ENCODE peak calls at places on chromosomes 5 and 9, in nine cellular contexts. I, H, T, O, M, K, G, B and L are unnamed samples.

GRCh38 chr5:947626-948471 is 55.2 kb downstream of the TRIP13 start:
- DNase-seq in I (no peak), H (no peak), T (no peak), O (no peak), M (no peak), K (no peak), G (no peak), B (no peak), L (no peak)

GRCh38 chr9:89454498-89455355 is 43.2 kb downstream of the SEMA4D start:
- DNase-seq in I (no peak), H (no peak), T (no peak), O (no peak), M (no peak), K (no peak), G (no peak), B (no peak), L (no peak)

GRCh38 chr9:109427886-109428285 is 70.2 kb downstream of the PTPN3 start:
- DNase-seq in I (no peak), H (no peak), T (no peak), O (no peak), M (no peak), K (no peak), G (no peak), B (no peak), L (no peak)

GRCh38 chr5:67957374-67957773 is 258.2 kb upstream of the PIK3R1 start:
- DNase-seq in I (no peak), H (no peak), T (no peak), O (no peak), M (no peak), K (no peak), G (no peak), B (no peak), L (peak)

GRCh38 chr9:106846847-106847246 is 16.1 kb upstream of the ZNF462 start:
- DNase-seq in I (no peak), H (no peak), T (no peak), O (peak), M (no peak), K (peak), G (no peak), B (no peak), L (no peak)

GRCh38 chr9:38619556-38620447 is 594 bp downstream of the ANKRD18A start:
- DNase-seq in I (peak), H (peak), T (no peak), O (peak), M (peak), K (no peak), G (no peak), B (peak), L (peak)

GRCh38 chr5:10432059-10433008 is 9.3 kb upstream of the ROPN1L start:
- DNase-seq in I (no peak), H (no peak), T (no peak), O (no peak), M (no peak), K (no peak), G (no peak), B (no peak), L (no peak)

GRCh38 chr5:99600952-99601351 is 672.1 kb upstream of the CHD1 start:
- DNase-seq in I (no peak), H (no peak), T (no peak), O (no peak), M (no peak), K (no peak), G (no peak), B (no peak), L (no peak)

GRCh38 chr5:102138243-102138653 is 157.8 kb downstream of the SLCO4C1 start:
- DNase-seq in I (peak), H (no peak), T (no peak), O (no peak), M (peak), K (no peak), G (no peak), B (peak), L (no peak)

GRCh38 chr5:158320178-158320674 is 461.3 kb upstream of the CLINT1 start:
- DNase-seq in I (no peak), H (no peak), T (no peak), O (no peak), M (no peak), K (no peak), G (no peak), B (no peak), L (no peak)

GRCh38 chr9:122941560-122942234 is 877 bp downstream of the RABGAP1 start:
- DNase-seq in I (peak), H (peak), T (no peak), O (peak), M (peak), K (peak), G (no peak), B (peak), L (no peak)

GRCh38 chr5:127316013-127316412 is 25.4 kb downstream of the MEGF10 start:
- DNase-seq in I (peak), H (no peak), T (no peak), O (no peak), M (peak), K (no peak), G (no peak), B (no peak), L (no peak)

GRCh38 chr5:129063483-129064136 is 30.9 kb upstream of the ISOC1 start:
- DNase-seq in I (no peak), H (no peak), T (no peak), O (no peak), M (peak), K (no peak), G (peak), B (no peak), L (no peak)

GRCh38 chr5:94900006-94900505 is 281.6 kb downstream of the SLF1 start:
- DNase-seq in I (no peak), H (no peak), T (no peak), O (no peak), M (no peak), K (no peak), G (no peak), B (no peak), L (no peak)

GRCh38 chr9:5951686-5952211 is 61.1 kb downstream of the MLANA start:
- DNase-seq in I (no peak), H (no peak), T (no peak), O (peak), M (no peak), K (peak), G (no peak), B (no peak), L (no peak)

GRCh38 chr5:73823508-73823925 is 197.5 kb downstream of the ARHGEF28 start:
- DNase-seq in I (no peak), H (no peak), T (no peak), O (peak), M (peak), K (no peak), G (no peak), B (peak), L (peak)

GRCh38 chr9:124035001-124035650 is 23.6 kb downstream of the LHX2 start:
- DNase-seq in I (no peak), H (no peak), T (no peak), O (no peak), M (no peak), K (peak), G (no peak), B (no peak), L (no peak)

GRCh38 chr5:963673-964531 is 44.7 kb upstream of the NKD2 start:
- DNase-seq in I (no peak), H (peak), T (peak), O (no peak), M (peak), K (peak), G (peak), B (no peak), L (no peak)

GRCh38 chr5:10702040-10702629 is 58.9 kb downstream of the DAP start:
- DNase-seq in I (no peak), H (no peak), T (no peak), O (peak), M (peak), K (peak), G (no peak), B (no peak), L (peak)

GRCh38 chr9:76610009-76610352 is 151.0 kb downstream of the GCNT1 start:
- DNase-seq in I (no peak), H (peak), T (peak), O (no peak), M (peak), K (peak), G (peak), B (no peak), L (peak)

GRCh38 chr5:127400946-127401670 is 110.5 kb downstream of the MEGF10 start:
- DNase-seq in I (no peak), H (no peak), T (no peak), O (no peak), M (no peak), K (no peak), G (no peak), B (no peak), L (no peak)

GRCh38 chr9:76803083-76803482 is 38.8 kb downstream of the PCA3 start:
- DNase-seq in I (no peak), H (no peak), T (no peak), O (no peak), M (no peak), K (no peak), G (no peak), B (no peak), L (no peak)

GRCh38 chr9:104815851-104816565 is 52.1 kb downstream of the NIPSNAP3B start:
- DNase-seq in I (no peak), H (no peak), T (no peak), O (no peak), M (no peak), K (no peak), G (no peak), B (no peak), L (no peak)

GRCh38 chr5:173720341-173721258 is 104.2 kb upstream of the BOD1 start:
- DNase-seq in I (no peak), H (no peak), T (no peak), O (no peak), M (no peak), K (no peak), G (no peak), B (no peak), L (no peak)

GRCh38 chr9:137438591-137439157 is 2.5 kb downstream of the ENTPD8 start:
- DNase-seq in I (no peak), H (no peak), T (no peak), O (no peak), M (no peak), K (no peak), G (no peak), B (no peak), L (no peak)

GRCh38 chr5:128881609-128882008 is 83.7 kb upstream of the SLC27A6 start:
- DNase-seq in I (no peak), H (no peak), T (no peak), O (no peak), M (peak), K (no peak), G (no peak), B (no peak), L (no peak)

GRCh38 chr5:57953830-57954229 is 471.2 kb upstream of the ACTBL2 start:
- DNase-seq in I (no peak), H (no peak), T (no peak), O (no peak), M (no peak), K (no peak), G (no peak), B (no peak), L (no peak)

GRCh38 chr9:108151161-108151586 is 661.6 kb upstream of the KLF4 start:
- DNase-seq in I (no peak), H (no peak), T (peak), O (peak), M (no peak), K (no peak), G (peak), B (no peak), L (no peak)

GRCh38 chr9:117555964-117556629 is 141.2 kb upstream of the ASTN2 start:
- DNase-seq in I (peak), H (peak), T (peak), O (peak), M (peak), K (no peak), G (peak), B (peak), L (peak)

GRCh38 chr5:153749941-153750340 is 259.5 kb downstream of the GRIA1 start:
- DNase-seq in I (no peak), H (no peak), T (no peak), O (no peak), M (peak), K (peak), G (no peak), B (no peak), L (no peak)

GRCh38 chr9:89433826-89434225 is 64.1 kb downstream of the SEMA4D start:
- DNase-seq in I (no peak), H (no peak), T (no peak), O (no peak), M (no peak), K (peak), G (no peak), B (no peak), L (no peak)

GRCh38 chr9:126532019-126532462 is 81.7 kb upstream of the LMX1B start:
- DNase-seq in I (no peak), H (peak), T (peak), O (no peak), M (no peak), K (peak), G (peak), B (no peak), L (no peak)

GRCh38 chr5:82386576-82386975 is 108.4 kb upstream of the RPS23 start:
- DNase-seq in I (no peak), H (no peak), T (no peak), O (no peak), M (no peak), K (no peak), G (no peak), B (no peak), L (no peak)

GRCh38 chr9:95808001-95808400 is 67.5 kb upstream of the ERCC6L2 start:
- DNase-seq in I (no peak), H (no peak), T (no peak), O (no peak), M (no peak), K (no peak), G (no peak), B (no peak), L (no peak)

GRCh38 chr5:173689713-173690360 is 73.4 kb upstream of the BOD1 start:
- DNase-seq in I (peak), H (no peak), T (no peak), O (no peak), M (no peak), K (no peak), G (peak), B (peak), L (peak)

GRCh38 chr5:166338801-166339200 is 1952.6 kb upstream of the WWC1 start:
- DNase-seq in I (no peak), H (no peak), T (no peak), O (no peak), M (no peak), K (no peak), G (no peak), B (no peak), L (no peak)

GRCh38 chr5:90000351-90000750 is 409.2 kb downstream of the CETN3 start:
- DNase-seq in I (no peak), H (no peak), T (no peak), O (no peak), M (no peak), K (no peak), G (no peak), B (no peak), L (no peak)

GRCh38 chr5:42552597-42552996 is 129.4 kb downstream of the GHR start:
- DNase-seq in I (no peak), H (no peak), T (no peak), O (no peak), M (no peak), K (no peak), G (no peak), B (no peak), L (no peak)

GRCh38 chr9:122186301-122186700 is 26.6 kb downstream of the MORN5 start:
- DNase-seq in I (peak), H (no peak), T (no peak), O (no peak), M (no peak), K (peak), G (no peak), B (peak), L (no peak)

GRCh38 chr9:130268521-130269131 is 3.1 kb downstream of the HMCN2 start:
- DNase-seq in I (no peak), H (peak), T (no peak), O (no peak), M (no peak), K (no peak), G (no peak), B (no peak), L (no peak)
- H3K4me3 ChIP-seq in I (no peak), H (no peak), T (peak), O (no peak), M (no peak), K (no peak), G (no peak), B (no peak), L (no peak)

GRCh38 chr9:92245005-92245797 is 48.3 kb downstream of the IARS1 start:
- DNase-seq in I (no peak), H (no peak), T (no peak), O (peak), M (no peak), K (no peak), G (no peak), B (no peak), L (peak)
- H3K4me3 ChIP-seq in I (no peak), H (no peak), T (no peak), O (no peak), M (no peak), K (peak), G (no peak), B (no peak), L (no peak)

DNA sequence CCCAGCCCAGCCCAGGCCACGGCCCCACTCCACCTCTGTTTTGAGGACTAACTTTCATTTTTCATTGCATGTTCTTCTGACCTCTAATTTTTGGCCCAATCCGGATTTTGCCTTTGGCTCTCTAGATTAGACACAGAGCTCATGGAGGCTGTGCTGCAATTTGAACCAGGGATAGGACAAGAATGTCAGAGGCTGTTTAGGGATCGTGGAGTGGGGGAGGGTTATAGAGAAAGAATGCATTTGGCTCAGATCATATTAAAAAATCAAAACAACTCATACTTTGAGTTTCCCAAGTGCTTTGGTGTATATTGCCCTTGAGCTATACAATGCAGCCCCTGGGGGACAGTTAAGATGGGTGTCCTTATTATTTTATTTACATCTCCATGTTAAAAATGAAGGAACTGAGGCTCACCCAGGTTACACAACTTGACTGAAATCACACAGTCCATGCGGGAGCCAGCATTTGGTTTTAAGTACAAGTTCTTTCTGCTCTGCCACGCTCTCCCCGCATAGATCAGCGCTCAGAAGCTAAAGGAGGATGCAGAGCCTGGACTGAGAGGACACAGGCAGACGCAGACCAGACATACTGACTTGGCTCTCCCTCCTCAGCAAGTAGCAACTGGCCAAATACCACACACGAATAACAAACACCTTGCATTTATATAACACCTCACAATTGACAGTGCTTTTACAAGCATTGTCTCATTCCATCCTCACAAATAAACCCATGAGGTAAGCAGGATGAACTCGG is 126.4 kb upstream of the RAI14 start:
- DNase-seq in I (no peak), H (no peak), T (no peak), O (peak), M (no peak), K (no peak), G (no peak), B (no peak), L (no peak)
- H3K4me3 ChIP-seq in I (no peak), H (no peak), T (no peak), O (no peak), M (no peak), K (no peak), G (no peak), B (no peak), L (no peak)

GRCh38 chr9:134422301-134422700 is 96.0 kb downstream of the RXRA start:
- DNase-seq in I (peak), H (no peak), T (no peak), O (no peak), M (peak), K (no peak), G (no peak), B (no peak), L (peak)
- H3K4me3 ChIP-seq in I (no peak), H (no peak), T (no peak), O (no peak), M (no peak), K (no peak), G (no peak), B (no peak), L (no peak)

DNA sequence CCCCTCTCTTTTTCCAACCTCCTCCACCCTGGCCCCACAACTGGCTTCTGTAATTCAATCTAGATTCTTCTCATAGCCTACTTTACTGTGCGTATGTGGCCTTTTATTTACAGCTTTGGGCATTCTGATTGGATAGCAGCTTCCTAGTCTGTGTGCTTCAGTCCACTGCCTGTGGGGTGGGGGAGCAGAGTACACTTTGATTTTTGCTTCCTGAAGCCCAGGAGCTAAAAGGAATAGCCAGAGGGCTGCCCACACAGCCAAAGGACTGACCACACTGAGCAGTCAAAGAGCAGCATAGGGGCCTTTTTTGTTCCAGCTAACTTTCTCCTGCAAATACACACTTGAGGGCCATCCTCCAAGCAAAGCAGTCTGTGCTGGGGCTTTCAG is 30.5 kb downstream of the RUSC2 start:
- DNase-seq in I (no peak), H (no peak), T (no peak), O (no peak), M (no peak), K (no peak), G (no peak), B (no peak), L (no peak)
- H3K4me3 ChIP-seq in I (no peak), H (no peak), T (no peak), O (no peak), M (no peak), K (no peak), G (no peak), B (no peak), L (no peak)

DNA sequence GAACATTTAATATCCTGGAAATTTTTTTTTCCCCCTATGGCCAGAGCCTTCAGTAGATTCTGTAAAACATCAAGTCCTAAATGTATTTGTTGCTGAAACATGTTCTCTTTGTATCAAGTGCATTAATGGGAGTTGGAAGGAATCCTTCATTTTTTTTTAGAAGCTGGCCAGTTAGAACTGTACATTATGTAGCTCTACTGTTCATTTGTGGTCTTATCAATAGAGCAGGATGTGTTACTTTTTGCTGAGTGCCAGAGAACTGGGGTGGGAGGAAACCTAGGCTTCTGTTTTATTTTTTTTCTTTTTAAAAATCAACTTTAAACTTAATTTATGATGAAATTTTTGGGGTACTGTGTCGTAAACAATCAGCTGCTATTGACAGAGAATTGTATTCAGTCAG is 5.0 kb downstream of the PIP5K1B start:
- DNase-seq in I (no peak), H (no peak), T (no peak), O (no peak), M (no peak), K (no peak), G (no peak), B (no peak), L (no peak)
- H3K4me3 ChIP-seq in I (no peak), H (no peak), T (peak), O (no peak), M (no peak), K (no peak), G (no peak), B (no peak), L (no peak)

DNA sequence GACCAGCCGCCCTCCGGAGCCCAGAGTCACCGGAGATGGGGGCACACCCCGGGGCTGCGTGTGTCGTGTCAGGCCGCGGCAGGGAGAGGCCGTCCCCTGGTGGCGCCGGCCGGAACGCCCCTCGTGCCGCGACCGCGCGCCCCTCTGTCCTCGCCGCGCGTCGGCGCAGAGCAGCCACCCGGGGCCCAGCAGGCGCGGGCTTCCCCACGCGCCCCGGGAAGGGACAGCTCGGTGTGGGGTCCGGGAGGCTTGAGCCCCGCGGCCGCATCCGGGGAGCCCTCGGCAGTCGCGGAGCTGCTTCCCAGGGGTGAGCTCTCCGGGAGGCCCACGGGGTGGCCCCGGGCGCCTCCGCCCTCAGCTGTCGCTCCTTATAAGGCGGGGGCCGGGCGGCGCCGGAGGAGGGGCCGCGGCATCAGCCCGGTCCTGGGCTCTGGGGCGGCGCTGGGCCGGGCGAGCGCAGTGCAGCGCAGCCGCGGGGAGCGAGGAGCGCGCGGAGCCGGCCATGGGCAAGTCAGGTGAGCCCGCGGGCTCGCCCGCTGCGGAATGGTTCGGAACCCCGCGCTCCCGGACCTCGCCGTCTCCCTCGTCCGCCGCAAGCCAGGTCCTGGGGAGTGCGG is at the start of gene GLIPR2:
- DNase-seq in I (peak), H (peak), T (peak), O (peak), M (peak), K (peak), G (peak), B (peak), L (peak)
- H3K4me3 ChIP-seq in I (peak), H (peak), T (peak), O (peak), M (peak), K (peak), G (peak), B (peak), L (peak)